ENCODE peak calls at places on chromosomes 1 and 21, in four cellular contexts. J is HT1080; Z is stimulated activated naive B cell treated with anti-CD40 and anti-IgM and Interleukin-4, amounts not matched to agents 10 μg/mL and 1 μg/mL and 100 μg/mL, for 72 hours; N is kidney tubule cell. P is an unnamed sample.

GRCh38 chr1:156368889-156369684 is at the start of gene RHBG:
- DNase-seq in Z (no peak), N (peak; percentile 50), J (no peak), P (peak; percentile 35)

GRCh38 chr21:36663033-36663855 is 35.7 kb upstream of the SIM2 start:
- DNase-seq in N (peak; percentile 18), Z (no peak), J (no peak), P (peak; percentile 57)

GRCh38 chr1:100122177-100122576 is 10.6 kb downstream of the SASS6 start:
- DNase-seq in J (no peak), Z (no peak), N (no peak), P (no peak)

GRCh38 chr1:19372602-19373001 is 60.5 kb downstream of the SLC66A1 start:
- DNase-seq in J (no peak), Z (no peak), N (no peak), P (no peak)

GRCh38 chr1:24926596-24927249 is 3.4 kb downstream of the RUNX3 start:
- DNase-seq in Z (no peak), N (no peak), J (no peak), P (no peak)

GRCh38 chr1:234556245-234556943 is 53.6 kb downstream of the IRF2BP2 start:
- DNase-seq in Z (no peak), J (no peak), N (no peak), P (no peak)

GRCh38 chr1:9018372-9018771 is 7.9 kb downstream of the SLC2A7 start:
- DNase-seq in N (no peak), J (no peak), Z (no peak), P (no peak)

GRCh38 chr1:52386458-52386857 is 17.8 kb downstream of the ORC1 start:
- DNase-seq in N (no peak), J (no peak), Z (no peak), P (peak; percentile 15)

GRCh38 chr1:195604287-195604686 is 1004.0 kb downstream of the KCNT2 start:
- DNase-seq in N (peak; percentile 85), J (peak; percentile 74), Z (no peak), P (peak; percentile 35)

P was measured in bronchial epithelial cell.